ENCODE peak calls at places on chromosomes 13 and 19, in nine cellular contexts. One of them, this sample, is unnamed.

GRCh38 chr13:59834801-59835200 is 328.9 kb downstream of the DIAPH3 start:
- DNase-seq in brain microvascular endothelial cell: peak
- DNase-seq in esophagus squamous epithelium: no peak
- DNase-seq in H9: no peak
- DNase-seq in sigmoid colon: no peak
- DNase-seq in mammary epithelial cell: peak
- DNase-seq in HFF-Myc: no peak
- DNase-seq in neural crest cell: no peak
- DNase-seq in GM10248: no peak
- DNase-seq in this sample: no peak

GRCh38 chr13:19860884-19861655 is 2.4 kb downstream of the ZMYM5 start:
- DNase-seq in brain microvascular endothelial cell: peak
- DNase-seq in esophagus squamous epithelium: no peak
- DNase-seq in H9: no peak
- DNase-seq in sigmoid colon: no peak
- DNase-seq in mammary epithelial cell: peak
- DNase-seq in HFF-Myc: no peak
- DNase-seq in neural crest cell: no peak
- DNase-seq in GM10248: no peak
- DNase-seq in this sample: peak

GRCh38 chr13:37109080-37109678 is 3.7 kb upstream of the CSNK1A1L start:
- DNase-seq in brain microvascular endothelial cell: peak
- DNase-seq in esophagus squamous epithelium: no peak
- DNase-seq in H9: no peak
- DNase-seq in sigmoid colon: no peak
- DNase-seq in mammary epithelial cell: peak
- DNase-seq in HFF-Myc: peak
- DNase-seq in neural crest cell: peak
- DNase-seq in GM10248: no peak
- DNase-seq in this sample: peak

GRCh38 chr13:45242070-45242469 is 41.2 kb upstream of the KCTD4 start:
- DNase-seq in brain microvascular endothelial cell: no peak
- DNase-seq in esophagus squamous epithelium: no peak
- DNase-seq in H9: no peak
- DNase-seq in sigmoid colon: no peak
- DNase-seq in mammary epithelial cell: peak
- DNase-seq in HFF-Myc: no peak
- DNase-seq in neural crest cell: no peak
- DNase-seq in GM10248: no peak
- DNase-seq in this sample: peak

GRCh38 chr13:34469212-34469983 is 472.7 kb upstream of the NBEA start:
- DNase-seq in brain microvascular endothelial cell: no peak
- DNase-seq in esophagus squamous epithelium: no peak
- DNase-seq in H9: no peak
- DNase-seq in sigmoid colon: no peak
- DNase-seq in mammary epithelial cell: peak
- DNase-seq in HFF-Myc: no peak
- DNase-seq in neural crest cell: no peak
- DNase-seq in GM10248: no peak
- DNase-seq in this sample: peak

GRCh38 chr19:47663911-47664771 is 49.1 kb upstream of the EHD2 start:
- DNase-seq in brain microvascular endothelial cell: peak
- DNase-seq in esophagus squamous epithelium: peak
- DNase-seq in H9: no peak
- DNase-seq in sigmoid colon: peak
- DNase-seq in mammary epithelial cell: peak
- DNase-seq in HFF-Myc: peak
- DNase-seq in neural crest cell: no peak
- DNase-seq in GM10248: no peak
- DNase-seq in this sample: peak

GRCh38 chr13:93614776-93615175 is 388.2 kb downstream of the GPC6 start:
- DNase-seq in brain microvascular endothelial cell: no peak
- DNase-seq in esophagus squamous epithelium: no peak
- DNase-seq in H9: no peak
- DNase-seq in sigmoid colon: no peak
- DNase-seq in mammary epithelial cell: no peak
- DNase-seq in HFF-Myc: no peak
- DNase-seq in neural crest cell: no peak
- DNase-seq in GM10248: no peak
- DNase-seq in this sample: no peak

GRCh38 chr19:3660493-3661219 is 34.1 kb upstream of the CACTIN start:
- DNase-seq in brain microvascular endothelial cell: no peak
- DNase-seq in esophagus squamous epithelium: no peak
- DNase-seq in H9: no peak
- DNase-seq in sigmoid colon: no peak
- DNase-seq in mammary epithelial cell: no peak
- DNase-seq in HFF-Myc: no peak
- DNase-seq in neural crest cell: no peak
- DNase-seq in GM10248: no peak
- DNase-seq in this sample: no peak

GRCh38 chr13:44234566-44234965 is 139.1 kb upstream of the SERP2 start:
- DNase-seq in brain microvascular endothelial cell: no peak
- DNase-seq in esophagus squamous epithelium: no peak
- DNase-seq in H9: no peak
- DNase-seq in sigmoid colon: no peak
- DNase-seq in mammary epithelial cell: no peak
- DNase-seq in HFF-Myc: no peak
- DNase-seq in neural crest cell: no peak
- DNase-seq in GM10248: no peak
- DNase-seq in this sample: no peak

GRCh38 chr19:33216198-33216830 is 9.3 kb downstream of the SLC7A10 start:
- DNase-seq in brain microvascular endothelial cell: no peak
- DNase-seq in esophagus squamous epithelium: no peak
- DNase-seq in H9: peak
- DNase-seq in sigmoid colon: no peak
- DNase-seq in mammary epithelial cell: no peak
- DNase-seq in HFF-Myc: no peak
- DNase-seq in neural crest cell: no peak
- DNase-seq in GM10248: no peak
- DNase-seq in this sample: no peak

GRCh38 chr19:34964598-34964997 is 569 bp upstream of the ZNF792 start:
- DNase-seq in brain microvascular endothelial cell: no peak
- DNase-seq in esophagus squamous epithelium: no peak
- DNase-seq in H9: no peak
- DNase-seq in sigmoid colon: no peak
- DNase-seq in mammary epithelial cell: no peak
- DNase-seq in HFF-Myc: no peak
- DNase-seq in neural crest cell: no peak
- DNase-seq in GM10248: no peak
- DNase-seq in this sample: no peak

GRCh38 chr13:99046851-99047250 is 69.0 kb upstream of the DOCK9 start:
- DNase-seq in brain microvascular endothelial cell: no peak
- DNase-seq in esophagus squamous epithelium: no peak
- DNase-seq in H9: no peak
- DNase-seq in sigmoid colon: no peak
- DNase-seq in mammary epithelial cell: no peak
- DNase-seq in HFF-Myc: no peak
- DNase-seq in neural crest cell: no peak
- DNase-seq in GM10248: no peak
- DNase-seq in this sample: no peak

GRCh38 chr13:20340136-20340758 is 108.1 kb upstream of the GJB6 start:
- DNase-seq in brain microvascular endothelial cell: no peak
- DNase-seq in esophagus squamous epithelium: no peak
- DNase-seq in H9: no peak
- DNase-seq in sigmoid colon: no peak
- DNase-seq in mammary epithelial cell: no peak
- DNase-seq in HFF-Myc: no peak
- DNase-seq in neural crest cell: no peak
- DNase-seq in GM10248: no peak
- DNase-seq in this sample: no peak

GRCh38 chr13:99967884-99968520 is 3.6 kb downstream of the ZIC5 start:
- DNase-seq in brain microvascular endothelial cell: no peak
- DNase-seq in esophagus squamous epithelium: no peak
- DNase-seq in H9: no peak
- DNase-seq in sigmoid colon: peak
- DNase-seq in mammary epithelial cell: no peak
- DNase-seq in HFF-Myc: no peak
- DNase-seq in neural crest cell: no peak
- DNase-seq in GM10248: no peak
- DNase-seq in this sample: no peak

DNA sequence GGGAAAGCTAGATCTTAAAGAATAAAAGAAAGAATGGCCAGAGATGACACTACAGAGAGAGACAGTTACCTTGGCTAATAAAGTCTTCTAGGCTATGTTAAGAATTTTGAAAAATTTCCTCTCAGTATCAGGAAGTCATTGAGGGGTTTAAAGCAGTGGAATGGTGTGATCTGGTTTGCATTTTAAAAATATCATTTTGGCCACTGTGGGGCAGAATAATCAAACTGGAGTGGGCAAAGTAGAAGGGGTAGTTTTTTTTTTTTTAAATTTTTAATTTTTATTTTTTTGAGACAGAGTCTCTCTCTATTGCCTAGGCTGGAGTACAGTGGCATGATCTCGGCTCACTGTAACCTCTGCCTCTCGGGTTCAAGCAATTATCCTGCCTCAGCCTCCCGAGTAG is 4.4 kb upstream of the CNMD start:
- DNase-seq in brain microvascular endothelial cell: no peak
- DNase-seq in esophagus squamous epithelium: no peak
- DNase-seq in H9: no peak
- DNase-seq in sigmoid colon: no peak
- DNase-seq in mammary epithelial cell: no peak
- DNase-seq in HFF-Myc: no peak
- DNase-seq in neural crest cell: no peak
- DNase-seq in GM10248: no peak
- DNase-seq in this sample: no peak
- TF ChIP-seq CTCF in brain microvascular endothelial cell: no peak
- TF ChIP-seq CTCF in esophagus squamous epithelium: no peak
- TF ChIP-seq CTCF in H9: peak
- TF ChIP-seq CTCF in sigmoid colon: no peak
- TF ChIP-seq CTCF in mammary epithelial cell: no peak
- TF ChIP-seq CTCF in HFF-Myc: no peak
- TF ChIP-seq CTCF in neural crest cell: peak
- TF ChIP-seq CTCF in GM10248: no peak
- TF ChIP-seq CTCF in this sample: no peak

DNA sequence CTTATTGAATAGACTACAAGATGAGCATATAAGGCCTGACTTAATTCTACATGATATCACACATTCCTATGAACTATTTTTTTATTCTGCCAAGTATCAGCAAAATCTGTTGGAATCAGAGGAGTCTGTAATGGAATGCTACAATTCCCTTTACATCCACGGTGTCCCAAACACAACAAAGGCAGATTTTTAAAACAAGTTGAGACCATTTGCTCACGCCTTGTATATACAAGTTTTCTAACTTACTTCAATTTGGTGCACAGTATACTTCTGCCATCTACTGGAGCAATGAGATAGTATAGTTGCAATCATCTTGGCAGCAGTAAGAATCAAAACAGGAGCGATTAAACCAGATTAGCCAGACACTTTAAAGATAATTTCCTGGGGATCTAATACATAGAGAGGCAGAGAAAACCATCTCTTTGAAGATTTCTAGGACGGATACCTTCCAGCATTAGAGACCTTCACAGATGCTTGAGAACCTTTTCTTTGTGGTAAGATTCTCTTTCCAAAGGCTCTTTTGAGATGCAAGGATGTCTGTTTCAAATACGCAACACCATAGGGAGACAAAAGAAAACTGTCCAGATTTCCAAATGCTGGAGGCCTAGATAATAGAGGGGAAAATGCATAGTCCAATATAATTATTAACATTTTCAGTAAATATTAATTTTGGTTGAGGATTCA is 302.0 kb upstream of the MIR17HG start:
- DNase-seq in brain microvascular endothelial cell: no peak
- DNase-seq in esophagus squamous epithelium: no peak
- DNase-seq in H9: no peak
- DNase-seq in sigmoid colon: no peak
- DNase-seq in mammary epithelial cell: no peak
- DNase-seq in HFF-Myc: no peak
- DNase-seq in neural crest cell: no peak
- DNase-seq in GM10248: peak
- DNase-seq in this sample: peak
- TF ChIP-seq CTCF in brain microvascular endothelial cell: peak
- TF ChIP-seq CTCF in esophagus squamous epithelium: no peak
- TF ChIP-seq CTCF in H9: peak
- TF ChIP-seq CTCF in sigmoid colon: no peak
- TF ChIP-seq CTCF in mammary epithelial cell: peak
- TF ChIP-seq CTCF in HFF-Myc: no peak
- TF ChIP-seq CTCF in neural crest cell: peak
- TF ChIP-seq CTCF in GM10248: peak
- TF ChIP-seq CTCF in this sample: peak

DNA sequence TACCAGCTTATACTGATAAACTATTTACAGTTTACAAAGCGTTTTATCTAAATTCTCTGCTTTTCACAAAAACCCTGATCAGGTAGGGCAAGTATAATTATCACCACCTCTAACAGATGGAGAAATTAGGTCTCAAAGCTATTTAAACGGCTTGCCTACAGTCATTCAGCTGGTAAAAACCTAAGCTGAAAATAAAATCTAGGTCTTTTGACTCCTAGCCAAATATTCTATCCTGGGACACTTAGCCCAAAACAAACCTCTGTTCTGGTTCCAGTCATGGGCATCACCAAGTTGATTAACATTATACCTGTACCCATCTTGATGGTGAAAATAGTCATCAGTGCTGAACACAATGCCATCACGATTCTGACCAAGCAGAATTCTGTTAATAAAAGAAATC is 11.4 kb downstream of the N4BP2L2 start:
- DNase-seq in brain microvascular endothelial cell: no peak
- DNase-seq in esophagus squamous epithelium: no peak
- DNase-seq in H9: no peak
- DNase-seq in sigmoid colon: no peak
- DNase-seq in mammary epithelial cell: no peak
- DNase-seq in HFF-Myc: no peak
- DNase-seq in neural crest cell: no peak
- DNase-seq in GM10248: no peak
- DNase-seq in this sample: no peak
- TF ChIP-seq CTCF in brain microvascular endothelial cell: no peak
- TF ChIP-seq CTCF in esophagus squamous epithelium: no peak
- TF ChIP-seq CTCF in H9: no peak
- TF ChIP-seq CTCF in sigmoid colon: no peak
- TF ChIP-seq CTCF in mammary epithelial cell: no peak
- TF ChIP-seq CTCF in HFF-Myc: no peak
- TF ChIP-seq CTCF in neural crest cell: no peak
- TF ChIP-seq CTCF in GM10248: no peak
- TF ChIP-seq CTCF in this sample: no peak

DNA sequence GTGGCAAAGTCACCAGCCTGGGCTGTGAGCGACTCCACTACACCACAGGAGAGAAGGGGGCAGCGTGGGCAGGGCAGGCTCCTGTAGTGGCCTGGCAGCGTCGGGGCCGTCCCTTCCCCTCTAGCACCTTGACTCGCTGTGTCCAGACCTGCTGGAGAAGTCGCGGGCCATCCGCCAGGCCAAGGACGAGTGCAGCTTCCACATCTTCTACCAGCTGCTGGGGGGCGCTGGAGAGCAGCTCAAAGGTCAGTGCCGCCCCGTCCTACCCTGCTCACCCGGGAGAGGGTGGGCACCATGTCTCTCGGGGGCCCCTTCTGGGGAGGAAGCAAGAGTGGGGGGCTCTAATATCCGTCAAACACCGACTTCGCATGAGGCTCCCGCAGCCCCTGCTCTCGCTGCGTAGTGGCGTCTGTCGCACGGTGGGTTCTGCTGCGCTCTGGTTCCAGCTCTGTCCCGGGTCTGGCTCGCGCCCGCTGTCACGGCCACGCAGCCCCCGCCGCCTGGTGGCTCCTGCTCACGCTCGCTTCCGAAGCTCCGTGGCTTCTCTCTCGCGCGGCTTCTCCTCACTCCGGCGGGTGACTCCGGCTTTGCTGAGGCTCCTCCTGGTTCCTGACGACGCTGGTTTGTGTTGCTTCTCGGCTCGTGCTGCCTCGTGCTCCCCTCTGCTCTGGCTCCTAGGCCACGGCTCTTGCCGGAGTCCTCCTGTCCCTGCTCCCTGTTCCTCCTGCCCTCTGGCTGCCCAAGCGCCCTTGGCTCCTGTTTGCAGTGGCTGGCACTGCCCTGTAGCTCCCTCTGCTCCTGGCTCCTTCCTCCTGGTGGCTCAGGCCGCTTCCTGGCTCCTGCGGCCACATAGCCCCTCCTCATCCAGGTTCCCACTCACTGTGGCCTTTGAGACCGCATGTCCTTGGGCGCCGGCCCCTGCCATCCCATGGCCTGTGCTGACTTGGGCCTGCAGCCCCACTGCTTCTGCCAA is 27.2 kb downstream of the MYH14 start:
- DNase-seq in brain microvascular endothelial cell: no peak
- DNase-seq in esophagus squamous epithelium: no peak
- DNase-seq in H9: peak
- DNase-seq in sigmoid colon: no peak
- DNase-seq in mammary epithelial cell: no peak
- DNase-seq in HFF-Myc: no peak
- DNase-seq in neural crest cell: no peak
- DNase-seq in GM10248: no peak
- DNase-seq in this sample: no peak
- TF ChIP-seq CTCF in brain microvascular endothelial cell: no peak
- TF ChIP-seq CTCF in esophagus squamous epithelium: no peak
- TF ChIP-seq CTCF in H9: peak
- TF ChIP-seq CTCF in sigmoid colon: no peak
- TF ChIP-seq CTCF in mammary epithelial cell: no peak
- TF ChIP-seq CTCF in HFF-Myc: no peak
- TF ChIP-seq CTCF in neural crest cell: peak
- TF ChIP-seq CTCF in GM10248: no peak
- TF ChIP-seq CTCF in this sample: no peak

This sample was measured in MCF 10A.